ENCODE peak calls at places on chromosome 1, in seven cellular contexts. One of them, this sample, is unnamed.

GRCh38 chr1:185156321-185156853 is 366 bp downstream of the TRMT1L start:
- DNase-seq in CD8-positive, alpha-beta T cell: no peak
- DNase-seq in IMR-90: no peak
- DNase-seq in WTC11: no peak
- DNase-seq in tibial artery: no peak
- DNase-seq in NB4: peak
- DNase-seq in glutamatergic neuron: no peak
- DNase-seq in this sample: no peak

GRCh38 chr1:204123376-204123775 is 28.5 kb downstream of the ETNK2 start:
- DNase-seq in WTC11: peak
- DNase-seq in IMR-90: peak
- DNase-seq in NB4: peak
- DNase-seq in CD8-positive, alpha-beta T cell: no peak
- DNase-seq in tibial artery: no peak
- DNase-seq in glutamatergic neuron: peak
- DNase-seq in this sample: no peak

GRCh38 chr1:6902153-6902552 is 116.9 kb downstream of the CAMTA1 start:
- DNase-seq in tibial artery: no peak
- DNase-seq in CD8-positive, alpha-beta T cell: no peak
- DNase-seq in IMR-90: no peak
- DNase-seq in glutamatergic neuron: no peak
- DNase-seq in NB4: no peak
- DNase-seq in WTC11: no peak
- DNase-seq in this sample: no peak

GRCh38 chr1:34739613-34740012 is 15.2 kb upstream of the GJB5 start:
- DNase-seq in IMR-90: no peak
- DNase-seq in CD8-positive, alpha-beta T cell: no peak
- DNase-seq in glutamatergic neuron: no peak
- DNase-seq in NB4: no peak
- DNase-seq in WTC11: no peak
- DNase-seq in tibial artery: no peak
- DNase-seq in this sample: no peak

GRCh38 chr1:52920791-52921291 is 699 bp downstream of the ECHDC2 start:
- DNase-seq in glutamatergic neuron: no peak
- DNase-seq in IMR-90: no peak
- DNase-seq in CD8-positive, alpha-beta T cell: no peak
- DNase-seq in NB4: no peak
- DNase-seq in tibial artery: no peak
- DNase-seq in WTC11: no peak
- DNase-seq in this sample: no peak

GRCh38 chr1:907611-908451 is 15.9 kb upstream of the SAMD11 start:
- DNase-seq in IMR-90: no peak
- DNase-seq in WTC11: peak
- DNase-seq in glutamatergic neuron: peak
- DNase-seq in CD8-positive, alpha-beta T cell: no peak
- DNase-seq in NB4: no peak
- DNase-seq in tibial artery: no peak
- DNase-seq in this sample: no peak

GRCh38 chr1:234326493-234327366 is 46.5 kb upstream of the COA6 start:
- DNase-seq in CD8-positive, alpha-beta T cell: peak
- DNase-seq in WTC11: peak
- DNase-seq in IMR-90: peak
- DNase-seq in NB4: peak
- DNase-seq in glutamatergic neuron: peak
- DNase-seq in tibial artery: peak
- DNase-seq in this sample: peak

GRCh38 chr1:147758379-147759100 is 1.9 kb downstream of the GJA5 start:
- DNase-seq in NB4: no peak
- DNase-seq in glutamatergic neuron: no peak
- DNase-seq in IMR-90: no peak
- DNase-seq in CD8-positive, alpha-beta T cell: no peak
- DNase-seq in tibial artery: no peak
- DNase-seq in WTC11: no peak
- DNase-seq in this sample: no peak

GRCh38 chr1:82775402-82776000 is 974.8 kb downstream of the ADGRL2 start:
- DNase-seq in tibial artery: no peak
- DNase-seq in IMR-90: no peak
- DNase-seq in WTC11: peak
- DNase-seq in NB4: peak
- DNase-seq in glutamatergic neuron: peak
- DNase-seq in CD8-positive, alpha-beta T cell: no peak
- DNase-seq in this sample: peak

GRCh38 chr1:68570859-68571258 is 74.0 kb upstream of the DEPDC1 start:
- DNase-seq in IMR-90: no peak
- DNase-seq in tibial artery: no peak
- DNase-seq in glutamatergic neuron: no peak
- DNase-seq in CD8-positive, alpha-beta T cell: no peak
- DNase-seq in WTC11: no peak
- DNase-seq in NB4: no peak
- DNase-seq in this sample: no peak

GRCh38 chr1:62687421-62687902 is 724 bp downstream of the DOCK7 start:
- DNase-seq in tibial artery: peak
- DNase-seq in WTC11: peak
- DNase-seq in IMR-90: peak
- DNase-seq in glutamatergic neuron: peak
- DNase-seq in CD8-positive, alpha-beta T cell: no peak
- DNase-seq in NB4: peak
- DNase-seq in this sample: peak

GRCh38 chr1:67130673-67131072 is 4.1 kb downstream of the C1orf141 start:
- DNase-seq in glutamatergic neuron: no peak
- DNase-seq in NB4: no peak
- DNase-seq in IMR-90: no peak
- DNase-seq in WTC11: no peak
- DNase-seq in tibial artery: no peak
- DNase-seq in CD8-positive, alpha-beta T cell: no peak
- DNase-seq in this sample: no peak

GRCh38 chr1:221165331-221166161 is 286.3 kb downstream of the HLX start:
- DNase-seq in NB4: no peak
- DNase-seq in glutamatergic neuron: no peak
- DNase-seq in tibial artery: no peak
- DNase-seq in CD8-positive, alpha-beta T cell: no peak
- DNase-seq in WTC11: no peak
- DNase-seq in IMR-90: no peak
- DNase-seq in this sample: no peak

GRCh38 chr1:118948796-118949195 is 39.3 kb downstream of the TBX15 start:
- DNase-seq in glutamatergic neuron: no peak
- DNase-seq in IMR-90: no peak
- DNase-seq in CD8-positive, alpha-beta T cell: no peak
- DNase-seq in tibial artery: no peak
- DNase-seq in WTC11: no peak
- DNase-seq in NB4: no peak
- DNase-seq in this sample: peak

GRCh38 chr1:203777596-203777995 is 12.6 kb downstream of the LAX1 start:
- DNase-seq in CD8-positive, alpha-beta T cell: no peak
- DNase-seq in WTC11: no peak
- DNase-seq in IMR-90: no peak
- DNase-seq in NB4: no peak
- DNase-seq in glutamatergic neuron: no peak
- DNase-seq in tibial artery: no peak
- DNase-seq in this sample: peak

GRCh38 chr1:196393742-196394141 is 214.5 kb downstream of the KCNT2 start:
- DNase-seq in IMR-90: peak
- DNase-seq in WTC11: no peak
- DNase-seq in glutamatergic neuron: no peak
- DNase-seq in tibial artery: peak
- DNase-seq in CD8-positive, alpha-beta T cell: no peak
- DNase-seq in NB4: no peak
- DNase-seq in this sample: peak

GRCh38 chr1:241825581-241825980 is 22.4 kb upstream of the EXO1 start:
- DNase-seq in tibial artery: no peak
- DNase-seq in CD8-positive, alpha-beta T cell: no peak
- DNase-seq in glutamatergic neuron: no peak
- DNase-seq in IMR-90: peak
- DNase-seq in WTC11: no peak
- DNase-seq in NB4: no peak
- DNase-seq in this sample: no peak

GRCh38 chr1:90728656-90729257 is 11.7 kb upstream of the BARHL2 start:
- DNase-seq in WTC11: no peak
- DNase-seq in glutamatergic neuron: no peak
- DNase-seq in NB4: no peak
- DNase-seq in CD8-positive, alpha-beta T cell: no peak
- DNase-seq in IMR-90: no peak
- DNase-seq in tibial artery: no peak
- DNase-seq in this sample: no peak

GRCh38 chr1:102942324-102942723 is 166.0 kb downstream of the COL11A1 start:
- DNase-seq in CD8-positive, alpha-beta T cell: no peak
- DNase-seq in NB4: no peak
- DNase-seq in glutamatergic neuron: no peak
- DNase-seq in WTC11: no peak
- DNase-seq in IMR-90: no peak
- DNase-seq in tibial artery: no peak
- DNase-seq in this sample: no peak

GRCh38 chr1:64598100-64598571 is 128.2 kb downstream of the CACHD1 start:
- DNase-seq in IMR-90: peak
- DNase-seq in tibial artery: no peak
- DNase-seq in WTC11: no peak
- DNase-seq in NB4: no peak
- DNase-seq in CD8-positive, alpha-beta T cell: no peak
- DNase-seq in glutamatergic neuron: no peak
- DNase-seq in this sample: peak

GRCh38 chr1:153728305-153729066 is 636 bp downstream of the INTS3 start:
- DNase-seq in WTC11: peak
- DNase-seq in tibial artery: peak
- DNase-seq in glutamatergic neuron: peak
- DNase-seq in CD8-positive, alpha-beta T cell: peak
- DNase-seq in NB4: peak
- DNase-seq in IMR-90: peak
- DNase-seq in this sample: peak

GRCh38 chr1:53069265-53069662 is 7.3 kb downstream of the PODN start:
- DNase-seq in WTC11: no peak
- DNase-seq in CD8-positive, alpha-beta T cell: no peak
- DNase-seq in IMR-90: no peak
- DNase-seq in glutamatergic neuron: no peak
- DNase-seq in NB4: no peak
- DNase-seq in tibial artery: peak
- DNase-seq in this sample: no peak

GRCh38 chr1:168504064-168504837 is 39.5 kb downstream of the XCL2 start:
- DNase-seq in IMR-90: peak
- DNase-seq in CD8-positive, alpha-beta T cell: no peak
- DNase-seq in glutamatergic neuron: no peak
- DNase-seq in WTC11: no peak
- DNase-seq in tibial artery: peak
- DNase-seq in NB4: peak
- DNase-seq in this sample: peak

GRCh38 chr1:38055965-38056364 is 9.4 kb upstream of the POU3F1 start:
- DNase-seq in IMR-90: no peak
- DNase-seq in glutamatergic neuron: no peak
- DNase-seq in CD8-positive, alpha-beta T cell: no peak
- DNase-seq in tibial artery: no peak
- DNase-seq in NB4: no peak
- DNase-seq in WTC11: no peak
- DNase-seq in this sample: no peak
- TF ChIP-seq CTCF in IMR-90: no peak
- TF ChIP-seq CTCF in glutamatergic neuron: no peak
- TF ChIP-seq CTCF in CD8-positive, alpha-beta T cell: no peak
- TF ChIP-seq CTCF in tibial artery: no peak
- TF ChIP-seq CTCF in NB4: no peak
- TF ChIP-seq CTCF in WTC11: no peak
- TF ChIP-seq CTCF in this sample: no peak

GRCh38 chr1:95793893-95794292 is 559.9 kb downstream of the RWDD3 start:
- DNase-seq in NB4: peak
- DNase-seq in IMR-90: no peak
- DNase-seq in tibial artery: no peak
- DNase-seq in WTC11: peak
- DNase-seq in glutamatergic neuron: peak
- DNase-seq in CD8-positive, alpha-beta T cell: no peak
- DNase-seq in this sample: peak
- TF ChIP-seq CTCF in NB4: no peak
- TF ChIP-seq CTCF in IMR-90: peak
- TF ChIP-seq CTCF in tibial artery: no peak
- TF ChIP-seq CTCF in WTC11: peak
- TF ChIP-seq CTCF in glutamatergic neuron: no peak
- TF ChIP-seq CTCF in CD8-positive, alpha-beta T cell: no peak
- TF ChIP-seq CTCF in this sample: peak

GRCh38 chr1:71921935-71922559 is 360.3 kb downstream of the NEGR1 start:
- DNase-seq in NB4: no peak
- DNase-seq in tibial artery: no peak
- DNase-seq in CD8-positive, alpha-beta T cell: no peak
- DNase-seq in IMR-90: no peak
- DNase-seq in glutamatergic neuron: no peak
- DNase-seq in WTC11: no peak
- DNase-seq in this sample: no peak
- TF ChIP-seq CTCF in NB4: peak
- TF ChIP-seq CTCF in tibial artery: no peak
- TF ChIP-seq CTCF in CD8-positive, alpha-beta T cell: no peak
- TF ChIP-seq CTCF in IMR-90: no peak
- TF ChIP-seq CTCF in glutamatergic neuron: no peak
- TF ChIP-seq CTCF in WTC11: no peak
- TF ChIP-seq CTCF in this sample: no peak

GRCh38 chr1:240695416-240695815 is 83.5 kb upstream of the GREM2 start:
- DNase-seq in glutamatergic neuron: no peak
- DNase-seq in CD8-positive, alpha-beta T cell: no peak
- DNase-seq in WTC11: no peak
- DNase-seq in NB4: no peak
- DNase-seq in tibial artery: no peak
- DNase-seq in IMR-90: no peak
- DNase-seq in this sample: no peak

GRCh38 chr1:240693844-240694243 is 81.9 kb upstream of the GREM2 start:
- DNase-seq in IMR-90: no peak
- DNase-seq in WTC11: no peak
- DNase-seq in tibial artery: no peak
- DNase-seq in glutamatergic neuron: no peak
- DNase-seq in CD8-positive, alpha-beta T cell: no peak
- DNase-seq in NB4: no peak
- DNase-seq in this sample: no peak

GRCh38 chr1:240693036-240693435 is 81.1 kb upstream of the GREM2 start:
- DNase-seq in NB4: no peak
- DNase-seq in CD8-positive, alpha-beta T cell: no peak
- DNase-seq in tibial artery: no peak
- DNase-seq in IMR-90: no peak
- DNase-seq in glutamatergic neuron: no peak
- DNase-seq in WTC11: no peak
- DNase-seq in this sample: no peak

GRCh38 chr1:240692339-240692705 is 80.4 kb upstream of the GREM2 start:
- DNase-seq in glutamatergic neuron: no peak
- DNase-seq in CD8-positive, alpha-beta T cell: no peak
- DNase-seq in IMR-90: no peak
- DNase-seq in WTC11: no peak
- DNase-seq in NB4: no peak
- DNase-seq in tibial artery: no peak
- DNase-seq in this sample: no peak

DNA sequence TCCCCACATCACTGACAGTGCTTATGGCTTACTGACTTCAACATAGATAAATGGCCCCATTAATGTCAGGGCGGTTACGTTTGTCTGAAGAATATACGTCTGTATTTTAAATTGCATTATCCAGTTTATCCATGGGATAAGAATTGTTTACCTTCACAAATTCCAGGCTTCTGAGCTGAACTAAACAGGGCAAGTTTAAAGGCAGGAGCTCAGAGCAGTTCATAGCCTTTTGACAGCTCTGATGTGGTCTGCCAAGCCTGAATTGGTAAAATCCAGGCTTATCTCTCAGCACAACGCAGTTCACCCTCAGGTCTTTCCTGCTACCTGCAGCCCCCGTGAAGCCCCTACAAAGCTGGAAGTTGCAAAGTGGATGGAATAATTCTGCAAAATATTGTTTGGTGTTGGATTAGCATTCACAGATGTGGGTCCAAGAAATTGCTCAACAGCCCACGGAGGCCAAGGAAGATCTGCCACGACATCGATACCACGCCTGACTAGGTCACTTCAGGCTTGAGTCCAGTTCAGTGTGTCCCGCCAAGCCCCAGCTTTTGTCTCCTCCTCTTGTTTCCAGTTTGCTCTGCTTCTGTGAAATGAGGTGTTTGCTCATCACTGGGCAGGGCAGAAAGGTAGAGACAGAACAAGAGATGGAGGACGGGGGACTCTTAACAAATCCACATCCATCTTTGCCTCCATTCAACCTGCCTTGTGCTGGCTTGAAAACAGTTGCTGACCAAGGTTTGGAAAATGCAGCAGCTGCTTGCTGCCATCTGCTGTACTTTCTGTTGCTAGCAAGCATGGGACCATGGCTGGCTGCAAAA is 79.8 kb upstream of the GREM2 start:
- DNase-seq in CD8-positive, alpha-beta T cell: no peak
- DNase-seq in WTC11: peak
- DNase-seq in IMR-90: peak
- DNase-seq in glutamatergic neuron: peak
- DNase-seq in NB4: peak
- DNase-seq in tibial artery: peak
- DNase-seq in this sample: peak
- TF ChIP-seq CTCF in CD8-positive, alpha-beta T cell: no peak
- TF ChIP-seq CTCF in WTC11: no peak
- TF ChIP-seq CTCF in IMR-90: peak
- TF ChIP-seq CTCF in glutamatergic neuron: no peak
- TF ChIP-seq CTCF in NB4: peak
- TF ChIP-seq CTCF in tibial artery: peak
- TF ChIP-seq CTCF in this sample: peak